ENCODE peak calls at places on chromosomes 1 and 21, in ten cellular contexts. Q is cardiac fibroblast, X is GM12878, K is neural progenitor cell, Y is lower leg skin, W is fibroblast of lung, T is BE2C, E is psoas muscle, J is upper lobe of left lung, N is Peyer's patch. U is an unnamed sample.
A peak's percentile ranks its signal among the peaks of the same experiment; 100 is the strongest.

GRCh38 chr1:245589827-245590421 is 435.1 kb downstream of the KIF26B start:
- DNase-seq in Q (no peak), X (no peak), K (no peak), Y (no peak), W (no peak), T (peak; percentile 69), E (no peak), J (no peak), N (no peak), U (no peak)

GRCh38 chr21:35070436-35070835 is 21.3 kb upstream of the RUNX1 start:
- DNase-seq in Q (no peak), X (no peak), K (no peak), Y (no peak), W (no peak), T (no peak), E (no peak), J (no peak), N (no peak), U (no peak)

GRCh38 chr1:228212966-228213844 is 5.4 kb downstream of the OBSCN start:
- DNase-seq in Q (peak; percentile 69), X (peak; percentile 9), K (peak; percentile 94), Y (peak; percentile 73), W (peak; percentile 71), T (peak; percentile 92), E (peak; percentile 93), J (peak; percentile 90), N (peak; percentile 94), U (peak; percentile 33)

GRCh38 chr1:62355095-62355494 is 35.9 kb upstream of the KANK4 start:
- DNase-seq in Q (peak; percentile 31), X (no peak), K (no peak), Y (no peak), W (no peak), T (no peak), E (no peak), J (peak; percentile 39), N (no peak), U (no peak)

GRCh38 chr1:17309701-17310640 is 2.0 kb downstream of the PADI4 start:
- DNase-seq in Q (no peak), X (no peak), K (no peak), Y (no peak), W (no peak), T (no peak), E (no peak), J (no peak), N (no peak), U (no peak)

GRCh38 chr1:29579821-29580425 is 343.6 kb downstream of the PTPRU start:
- DNase-seq in Q (peak; percentile 30), X (no peak), K (no peak), Y (no peak), W (peak; percentile 66), T (no peak), E (no peak), J (no peak), N (no peak), U (peak; percentile 39)

GRCh38 chr1:29237906-29238600 is 1.7 kb downstream of the PTPRU start:
- DNase-seq in Q (peak; percentile 21), X (no peak), K (peak; percentile 75), Y (peak; percentile 22), W (peak; percentile 29), T (peak; percentile 39), E (peak; percentile 86), J (peak; percentile 64), N (no peak), U (no peak)

GRCh38 chr21:46151261-46151988 is 4.0 kb downstream of the FTCD start:
- DNase-seq in Q (no peak), X (no peak), K (no peak), Y (no peak), W (no peak), T (peak; percentile 11), E (peak; percentile 58), J (peak; percentile 17), N (peak; percentile 36), U (no peak)

GRCh38 chr1:239757711-239758110 is 334.0 kb upstream of the FMN2 start:
- DNase-seq in Q (no peak), X (no peak), K (no peak), Y (no peak), W (no peak), T (no peak), E (no peak), J (no peak), N (no peak), U (no peak)

GRCh38 chr1:170664283-170664827 is 424 bp downstream of the PRRX1 start:
- DNase-seq in Q (peak; percentile 45), X (no peak), K (peak; percentile 55), Y (no peak), W (no peak), T (no peak), E (peak; percentile 77), J (no peak), N (peak; percentile 50), U (no peak)
- H3K4me3 ChIP-seq in Q (peak overlapping the region; percentile 85), X (no peak overlapping the region), K (peak overlapping the region; percentile 42), Y (peak overlapping the region; percentile 65), W (peak overlapping the region; percentile 89), T (no peak overlapping the region), E (peak overlapping the region; percentile 72), J (peak overlapping the region; percentile 32), N (peak overlapping the region; percentile 49), U (peak overlapping the region; percentile 87)

DNA sequence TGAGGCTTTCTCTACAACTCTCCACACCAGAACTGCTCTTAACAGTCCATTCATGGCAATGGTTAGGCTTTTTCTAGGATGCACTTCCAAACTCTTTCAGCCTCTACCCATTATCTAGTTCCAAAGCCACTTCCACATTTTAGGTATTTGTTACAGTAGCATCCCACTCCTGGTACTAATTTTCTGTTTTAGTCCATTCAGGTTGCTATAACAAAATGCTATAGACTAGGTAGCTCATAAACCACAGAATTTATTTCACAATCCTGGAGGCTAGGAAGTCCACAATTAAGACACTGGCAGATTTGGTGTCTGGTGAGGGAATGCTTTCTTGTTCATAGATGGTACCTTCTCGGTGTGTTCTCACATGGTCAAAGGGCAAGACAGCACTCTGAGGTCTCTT is 17.3 kb upstream of the EPS8L3 start:
- DNase-seq in Q (no peak), X (no peak), K (no peak), Y (no peak), W (no peak), T (no peak), E (no peak), J (no peak), N (no peak), U (no peak)
- H3K4me3 ChIP-seq in Q (no peak overlapping the region), X (no peak overlapping the region), K (no peak overlapping the region), Y (no peak overlapping the region), W (no peak overlapping the region), T (no peak overlapping the region), E (no peak overlapping the region), J (no peak overlapping the region), N (no peak overlapping the region), U (no peak overlapping the region)

GRCh38 chr1:205144046-205144720 is 22.4 kb upstream of the RBBP5 start:
- DNase-seq in Q (no peak), X (no peak), K (no peak), Y (no peak), W (no peak), T (no peak), E (no peak), J (no peak), N (no peak), U (no peak)

GRCh38 chr1:205144751-205145150 is 23.0 kb upstream of the RBBP5 start:
- DNase-seq in Q (peak; percentile 72), X (no peak), K (no peak), Y (no peak), W (peak; percentile 59), T (no peak), E (no peak), J (no peak), N (no peak), U (no peak)

GRCh38 chr1:205142105-205142475 is 20.3 kb upstream of the RBBP5 start:
- DNase-seq in Q (no peak), X (no peak), K (no peak), Y (no peak), W (no peak), T (no peak), E (no peak), J (no peak), N (no peak), U (no peak)

GRCh38 chr1:205140113-205140512 is 18.3 kb upstream of the RBBP5 start:
- DNase-seq in Q (no peak), X (no peak), K (no peak), Y (no peak), W (no peak), T (no peak), E (no peak), J (no peak), N (no peak), U (no peak)

DNA sequence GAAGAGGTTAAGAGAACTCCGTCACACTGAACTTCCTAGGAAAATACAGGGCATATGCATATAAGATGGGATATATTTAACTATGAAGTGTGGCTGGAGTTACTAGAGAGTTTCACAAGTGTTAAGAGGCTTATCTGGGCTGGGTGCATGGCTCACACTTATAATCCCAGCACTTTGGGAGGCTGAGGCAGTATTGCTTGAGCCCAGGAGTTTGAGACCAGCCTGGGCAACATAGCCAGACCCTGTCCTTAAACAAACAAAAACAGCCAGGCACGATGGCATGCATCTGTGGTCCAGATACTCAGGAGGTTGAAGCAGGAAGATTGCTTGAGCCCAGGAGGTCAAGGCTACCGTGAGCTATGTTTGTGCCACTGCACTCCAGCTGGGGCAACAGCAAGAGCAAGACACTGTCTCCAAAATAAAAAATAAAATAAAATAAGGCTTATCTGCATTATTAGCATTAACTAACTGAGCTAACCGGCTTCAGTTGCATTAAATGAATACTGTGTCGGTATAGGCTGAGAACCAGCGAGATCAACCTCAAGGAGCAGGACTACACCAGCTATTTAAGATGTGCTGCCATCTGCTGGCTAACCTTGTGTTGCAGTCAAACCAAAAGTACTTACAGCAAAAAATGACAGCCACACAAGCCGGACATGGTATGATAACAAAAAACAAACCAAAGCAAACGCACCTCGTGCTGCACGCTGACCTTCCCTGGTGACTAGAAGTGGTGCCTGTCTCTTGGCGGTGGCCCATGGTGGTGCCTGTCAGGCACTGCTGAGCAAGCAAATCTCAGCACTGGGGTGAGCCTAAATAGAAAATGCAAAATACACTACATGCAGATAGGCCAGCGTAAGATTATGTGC is 19.7 kb upstream of the RBBP5 start:
- DNase-seq in Q (peak; percentile 91), X (peak; percentile 30), K (peak; percentile 87), Y (peak; percentile 74), W (peak; percentile 87), T (peak; percentile 79), E (peak; percentile 80), J (peak; percentile 65), N (peak; percentile 67), U (peak; percentile 39)
- H3K4me3 ChIP-seq in Q (no peak overlapping the region), X (no peak overlapping the region), K (no peak overlapping the region), Y (no peak overlapping the region), W (no peak overlapping the region), T (no peak overlapping the region), E (peak overlapping the region; percentile 20), J (no peak overlapping the region), N (peak overlapping the region; percentile 19), U (no peak overlapping the region)

GRCh38 chr1:52423771-52424170 is 19.4 kb downstream of the PRPF38A start:
- DNase-seq in Q (no peak), X (no peak), K (no peak), Y (no peak), W (no peak), T (no peak), E (no peak), J (no peak), N (no peak), U (no peak)
- H3K4me3 ChIP-seq in Q (no peak overlapping the region), X (no peak overlapping the region), K (no peak overlapping the region), Y (no peak overlapping the region), W (no peak overlapping the region), T (no peak overlapping the region), E (no peak overlapping the region), J (no peak overlapping the region), N (no peak overlapping the region), U (no peak overlapping the region)

DNA sequence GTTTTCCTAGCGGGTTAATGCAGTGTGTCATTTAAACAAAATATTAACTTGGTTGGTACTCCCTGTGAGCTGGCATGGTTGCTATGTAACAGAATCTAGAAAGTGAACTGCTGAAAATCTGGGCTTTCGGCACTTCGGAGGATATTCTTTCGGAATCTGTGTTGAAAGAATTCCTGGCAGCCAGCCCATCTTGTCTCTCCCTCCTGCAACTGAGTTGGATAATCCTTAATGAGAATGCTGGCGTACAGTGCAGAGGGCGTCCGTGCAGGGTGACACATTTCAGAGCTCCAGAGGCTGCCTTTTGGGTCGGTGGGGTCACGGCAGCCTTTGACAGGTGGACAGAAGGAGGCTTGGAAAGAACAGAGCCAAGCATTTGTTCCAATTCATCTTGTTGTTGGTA is 3.6 kb downstream of the KAZN start:
- DNase-seq in Q (peak; percentile 2), X (no peak), K (peak; percentile 84), Y (peak; percentile 48), W (peak; percentile 36), T (no peak), E (peak; percentile 61), J (peak; percentile 30), N (no peak), U (peak; percentile 0)
- H3K4me3 ChIP-seq in Q (no peak overlapping the region), X (no peak overlapping the region), K (peak overlapping the region; percentile 70), Y (no peak overlapping the region), W (no peak overlapping the region), T (no peak overlapping the region), E (no peak overlapping the region), J (no peak overlapping the region), N (no peak overlapping the region), U (no peak overlapping the region)

U was measured in skeletal muscle cell.